ENCODE peak calls at places on chromosomes 16 and 17, in four cellular contexts. One of them, this sample, is unnamed.

GRCh38 chr17:3665834-3666233 is 2.5 kb downstream of the TAX1BP3 start:
- DNase-seq in breast epithelium: no peak
- DNase-seq in H54: no peak
- DNase-seq in adrenal gland: no peak
- DNase-seq in this sample: no peak

GRCh38 chr17:11880714-11881113 is 116.6 kb downstream of the ZNF18 start:
- DNase-seq in breast epithelium: no peak
- DNase-seq in adrenal gland: no peak
- DNase-seq in H54: peak
- DNase-seq in this sample: no peak

GRCh38 chr16:56833243-56833970 is 31.6 kb upstream of the SLC12A3 start:
- DNase-seq in H54: no peak
- DNase-seq in breast epithelium: no peak
- DNase-seq in adrenal gland: no peak
- DNase-seq in this sample: no peak

GRCh38 chr17:81712468-81713003 is 452 bp downstream of the SLC25A10 start:
- DNase-seq in adrenal gland: no peak
- DNase-seq in H54: peak
- DNase-seq in breast epithelium: no peak
- DNase-seq in this sample: no peak

GRCh38 chr16:89563639-89564392 is 3.3 kb downstream of the RPL13 start:
- DNase-seq in adrenal gland: no peak
- DNase-seq in H54: no peak
- DNase-seq in breast epithelium: no peak
- DNase-seq in this sample: no peak

GRCh38 chr17:34382586-34383224 is 19.7 kb upstream of the CCL1 start:
- DNase-seq in breast epithelium: no peak
- DNase-seq in H54: no peak
- DNase-seq in adrenal gland: no peak
- DNase-seq in this sample: no peak

GRCh38 chr16:27378871-27379580 is 22.9 kb upstream of the IL21R start:
- DNase-seq in breast epithelium: no peak
- DNase-seq in H54: no peak
- DNase-seq in adrenal gland: peak
- DNase-seq in this sample: no peak

GRCh38 chr16:56643833-56644232 is 5.4 kb downstream of the MT1A start:
- DNase-seq in breast epithelium: no peak
- DNase-seq in H54: no peak
- DNase-seq in adrenal gland: no peak
- DNase-seq in this sample: no peak

GRCh38 chr17:5508855-5509254 is 22.5 kb downstream of the MIS12 start:
- DNase-seq in H54: no peak
- DNase-seq in breast epithelium: no peak
- DNase-seq in adrenal gland: no peak
- DNase-seq in this sample: no peak

GRCh38 chr17:21177401-21177800 is 36.6 kb downstream of the TMEM11 start:
- DNase-seq in H54: no peak
- DNase-seq in adrenal gland: peak
- DNase-seq in breast epithelium: no peak
- DNase-seq in this sample: no peak

GRCh38 chr16:49337814-49338350 is 35.7 kb upstream of the C16orf78 start:
- DNase-seq in H54: no peak
- DNase-seq in breast epithelium: no peak
- DNase-seq in adrenal gland: no peak
- DNase-seq in this sample: no peak

GRCh38 chr17:73030501-73030911 is 62.0 kb downstream of the SLC39A11 start:
- DNase-seq in breast epithelium: peak
- DNase-seq in H54: no peak
- DNase-seq in adrenal gland: no peak
- DNase-seq in this sample: no peak

GRCh38 chr16:11306997-11307638 is 26.0 kb upstream of the PRM1 start:
- DNase-seq in H54: no peak
- DNase-seq in adrenal gland: no peak
- DNase-seq in breast epithelium: no peak
- DNase-seq in this sample: no peak

GRCh38 chr17:19249681-19250080 is 12.5 kb downstream of the EPN2 start:
- DNase-seq in adrenal gland: no peak
- DNase-seq in H54: no peak
- DNase-seq in breast epithelium: no peak
- DNase-seq in this sample: no peak

GRCh38 chr16:1169285-1170075 is 16.6 kb downstream of the CACNA1H start:
- DNase-seq in adrenal gland: no peak
- DNase-seq in H54: no peak
- DNase-seq in breast epithelium: no peak
- DNase-seq in this sample: no peak

GRCh38 chr17:50014471-50015088 is 19.6 kb upstream of the DLX3 start:
- DNase-seq in adrenal gland: no peak
- DNase-seq in H54: no peak
- DNase-seq in breast epithelium: no peak
- DNase-seq in this sample: no peak

GRCh38 chr17:72660274-72661092 is 432.0 kb downstream of the SLC39A11 start:
- DNase-seq in adrenal gland: no peak
- DNase-seq in breast epithelium: no peak
- DNase-seq in H54: no peak
- DNase-seq in this sample: no peak

GRCh38 chr16:29316673-29317237 is 89.8 kb downstream of the NPIPB11 start:
- DNase-seq in adrenal gland: no peak
- DNase-seq in breast epithelium: no peak
- DNase-seq in H54: no peak
- DNase-seq in this sample: no peak

GRCh38 chr17:80219013-80219776 is 938 bp downstream of the SGSH start:
- DNase-seq in breast epithelium: peak
- DNase-seq in H54: peak
- DNase-seq in adrenal gland: peak
- DNase-seq in this sample: peak

GRCh38 chr17:67833134-67833533 is 7.8 kb downstream of the BPTF start:
- DNase-seq in adrenal gland: no peak
- DNase-seq in breast epithelium: no peak
- DNase-seq in H54: no peak
- DNase-seq in this sample: no peak

GRCh38 chr17:59786213-59786535 is 78.7 kb downstream of the VMP1 start:
- DNase-seq in adrenal gland: no peak
- DNase-seq in H54: no peak
- DNase-seq in breast epithelium: no peak
- DNase-seq in this sample: no peak

GRCh38 chr17:59783221-59784016 is 76.0 kb downstream of the VMP1 start:
- DNase-seq in breast epithelium: no peak
- DNase-seq in H54: no peak
- DNase-seq in adrenal gland: no peak
- DNase-seq in this sample: no peak

GRCh38 chr17:59786536-59787319 is 79.3 kb downstream of the VMP1 start:
- DNase-seq in breast epithelium: peak
- DNase-seq in H54: peak
- DNase-seq in adrenal gland: peak
- DNase-seq in this sample: no peak

GRCh38 chr17:59790936-59791335 is 83.5 kb downstream of the VMP1 start:
- DNase-seq in breast epithelium: no peak
- DNase-seq in H54: no peak
- DNase-seq in adrenal gland: no peak
- DNase-seq in this sample: no peak

DNA sequence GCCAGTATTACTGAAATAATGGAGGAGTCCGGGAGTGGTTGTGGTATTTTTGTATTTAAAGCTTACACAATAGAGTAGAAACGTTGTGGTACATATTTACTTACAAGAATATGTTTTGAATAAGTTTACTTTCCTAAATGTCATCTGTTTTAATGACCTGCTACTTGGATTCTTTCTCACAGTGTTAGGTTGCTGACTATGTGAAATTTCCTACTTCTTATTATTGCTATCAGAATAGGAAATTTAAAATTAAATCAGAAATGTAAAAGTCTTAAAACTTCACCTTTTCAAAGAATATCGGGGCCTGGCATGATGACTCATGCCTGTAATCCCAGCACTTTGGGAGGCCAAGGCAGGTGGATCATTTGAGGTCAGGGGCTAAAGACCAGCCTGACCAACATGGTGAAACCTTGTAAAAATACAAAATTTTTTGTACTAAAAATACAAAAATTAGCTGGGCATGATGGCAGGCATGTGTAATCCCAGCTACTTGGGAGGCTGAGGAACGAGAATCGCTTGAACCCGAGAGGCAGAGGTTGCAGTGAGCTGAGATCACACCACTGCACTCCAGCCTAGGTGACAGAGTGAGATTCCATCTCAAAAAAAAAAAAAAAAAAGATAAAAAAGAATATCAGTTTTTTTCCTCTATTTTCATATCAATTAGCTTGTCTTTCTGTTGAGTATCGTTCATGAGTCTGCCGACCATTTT is 77.8 kb downstream of the VMP1 start:
- DNase-seq in H54: no peak
- DNase-seq in breast epithelium: no peak
- DNase-seq in adrenal gland: no peak
- DNase-seq in this sample: no peak
- TF ChIP-seq POLR2A in H54: no peak
- TF ChIP-seq POLR2A in breast epithelium: no peak
- TF ChIP-seq POLR2A in adrenal gland: no peak
- TF ChIP-seq POLR2A in this sample: no peak

DNA sequence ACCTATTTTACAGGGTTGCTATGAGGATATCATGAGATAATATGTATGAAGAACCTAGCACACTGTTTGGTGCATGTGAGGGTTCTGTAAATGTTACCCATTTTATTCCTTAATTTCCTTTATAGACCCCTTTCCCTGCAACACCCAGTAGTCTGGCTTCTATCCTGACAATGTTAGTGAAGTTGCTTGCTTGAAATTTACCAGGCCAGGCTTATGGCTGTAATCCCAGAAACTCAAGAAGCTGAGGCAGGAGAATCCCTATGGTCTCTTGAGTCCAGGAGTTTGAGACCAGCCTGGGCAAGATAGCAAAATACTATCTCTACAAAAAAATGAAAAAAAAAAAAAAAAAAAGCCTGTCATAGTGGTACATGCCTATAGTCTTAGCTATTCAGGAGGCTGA is 722.0 kb downstream of the MAF start:
- DNase-seq in breast epithelium: no peak
- DNase-seq in adrenal gland: no peak
- DNase-seq in H54: no peak
- DNase-seq in this sample: no peak
- TF ChIP-seq POLR2A in breast epithelium: no peak
- TF ChIP-seq POLR2A in adrenal gland: no peak
- TF ChIP-seq POLR2A in H54: no peak
- TF ChIP-seq POLR2A in this sample: no peak

GRCh38 chr16:30561212-30561816 is 3.1 kb upstream of the ZNF764 start:
- DNase-seq in adrenal gland: peak
- DNase-seq in breast epithelium: no peak
- DNase-seq in H54: no peak
- DNase-seq in this sample: peak
- TF ChIP-seq POLR2A in adrenal gland: no peak
- TF ChIP-seq POLR2A in breast epithelium: no peak
- TF ChIP-seq POLR2A in H54: no peak
- TF ChIP-seq POLR2A in this sample: no peak

GRCh38 chr17:45228985-45229517 is 7.4 kb downstream of the FMNL1 start:
- DNase-seq in H54: peak
- DNase-seq in adrenal gland: peak
- DNase-seq in breast epithelium: peak
- DNase-seq in this sample: peak
- TF ChIP-seq POLR2A in H54: no peak
- TF ChIP-seq POLR2A in adrenal gland: no peak
- TF ChIP-seq POLR2A in breast epithelium: no peak
- TF ChIP-seq POLR2A in this sample: peak

GRCh38 chr17:29176500-29177351 is 3.5 kb downstream of the MYO18A start:
- DNase-seq in adrenal gland: peak
- DNase-seq in H54: peak
- DNase-seq in breast epithelium: no peak
- DNase-seq in this sample: peak
- TF ChIP-seq POLR2A in adrenal gland: peak
- TF ChIP-seq POLR2A in H54: no peak
- TF ChIP-seq POLR2A in breast epithelium: no peak
- TF ChIP-seq POLR2A in this sample: peak

GRCh38 chr16:85707528-85708095 is 18.9 kb upstream of the GINS2 start:
- DNase-seq in breast epithelium: no peak
- DNase-seq in adrenal gland: no peak
- DNase-seq in H54: no peak
- DNase-seq in this sample: no peak

GRCh38 chr16:85708338-85708737 is 19.6 kb upstream of the GINS2 start:
- DNase-seq in H54: no peak
- DNase-seq in breast epithelium: no peak
- DNase-seq in adrenal gland: no peak
- DNase-seq in this sample: no peak

GRCh38 chr16:85706449-85707034 is 17.8 kb upstream of the GINS2 start:
- DNase-seq in H54: no peak
- DNase-seq in adrenal gland: no peak
- DNase-seq in breast epithelium: no peak
- DNase-seq in this sample: no peak

GRCh38 chr16:85704011-85704410 is 15.3 kb upstream of the GINS2 start:
- DNase-seq in adrenal gland: no peak
- DNase-seq in breast epithelium: no peak
- DNase-seq in H54: no peak
- DNase-seq in this sample: no peak

GRCh38 chr16:85704900-85705846 is 16.4 kb upstream of the GINS2 start:
- DNase-seq in adrenal gland: no peak
- DNase-seq in breast epithelium: no peak
- DNase-seq in H54: no peak
- DNase-seq in this sample: no peak
- TF ChIP-seq POLR2A in adrenal gland: no peak
- TF ChIP-seq POLR2A in breast epithelium: no peak
- TF ChIP-seq POLR2A in H54: no peak
- TF ChIP-seq POLR2A in this sample: no peak

GRCh38 chr17:63702223-63702577 is 2.3 kb upstream of the LIMD2 start:
- DNase-seq in H54: no peak
- DNase-seq in adrenal gland: no peak
- DNase-seq in breast epithelium: no peak
- DNase-seq in this sample: peak

GRCh38 chr17:63700528-63701441 is 860 bp upstream of the LIMD2 start:
- DNase-seq in adrenal gland: peak
- DNase-seq in breast epithelium: no peak
- DNase-seq in H54: no peak
- DNase-seq in this sample: no peak

GRCh38 chr17:63702616-63703015 is 2.7 kb upstream of the LIMD2 start:
- DNase-seq in H54: no peak
- DNase-seq in breast epithelium: no peak
- DNase-seq in adrenal gland: no peak
- DNase-seq in this sample: no peak

GRCh38 chr17:63703029-63703428 is 3.1 kb upstream of the LIMD2 start:
- DNase-seq in adrenal gland: no peak
- DNase-seq in breast epithelium: no peak
- DNase-seq in H54: no peak
- DNase-seq in this sample: no peak

DNA sequence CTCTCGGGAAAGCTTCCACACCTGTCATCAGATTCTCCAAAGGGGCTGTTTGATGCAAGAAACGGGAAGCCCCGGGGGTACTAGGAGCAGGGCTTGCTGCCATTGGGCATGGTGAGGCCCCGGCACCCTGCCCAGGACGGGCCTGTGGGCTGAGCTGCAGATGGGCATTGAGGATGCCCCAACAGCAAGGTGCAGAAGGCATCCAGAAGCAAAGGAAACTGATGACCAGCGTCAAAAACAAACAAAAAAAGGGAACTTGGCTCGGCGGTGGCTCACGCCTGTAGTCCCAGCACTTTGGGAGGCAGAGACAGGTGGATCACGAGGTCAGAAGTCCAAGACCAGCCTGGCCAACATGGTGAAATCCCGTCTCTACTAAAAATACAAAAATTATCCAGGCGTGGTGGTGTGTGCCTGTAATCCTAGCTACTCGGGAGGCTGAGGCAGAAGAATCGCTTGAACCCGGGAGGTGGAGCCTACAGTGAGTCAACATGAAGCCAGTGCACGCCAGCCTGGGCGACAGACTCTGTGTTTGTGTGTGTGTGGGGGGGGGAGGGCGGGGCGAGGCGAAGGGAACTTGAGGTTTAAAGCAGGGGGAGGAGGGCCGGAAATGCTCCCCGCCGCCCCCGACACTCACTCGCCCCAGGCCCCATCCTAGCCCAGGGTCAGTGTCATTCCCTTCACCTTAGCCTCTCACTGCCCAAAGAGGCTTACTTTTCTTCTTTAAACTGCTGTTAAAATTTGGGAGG is 1.7 kb upstream of the LIMD2 start:
- DNase-seq in adrenal gland: no peak
- DNase-seq in H54: no peak
- DNase-seq in breast epithelium: no peak
- DNase-seq in this sample: peak
- TF ChIP-seq POLR2A in adrenal gland: no peak
- TF ChIP-seq POLR2A in H54: no peak
- TF ChIP-seq POLR2A in breast epithelium: no peak
- TF ChIP-seq POLR2A in this sample: no peak